ENCODE peak calls at places on chromosome 14, in four cellular contexts. M, C, F and O are unnamed samples.

GRCh38 chr14:88321692-88322504 is 1.2 kb downstream of the KCNK10 start:
- DNase-seq in M (no peak), C (no peak), F (no peak), O (no peak)

GRCh38 chr14:24273422-24273998 is 2.1 kb upstream of the RABGGTA start:
- DNase-seq in M (no peak), C (no peak), F (no peak), O (no peak)

GRCh38 chr14:90426663-90427062 is 29.8 kb downstream of the CALM1 start:
- DNase-seq in M (no peak), C (no peak), F (no peak), O (no peak)

GRCh38 chr14:70821581-70821915 is 12.2 kb upstream of the MAP3K9 start:
- DNase-seq in M (no peak), C (no peak), F (no peak), O (no peak)

GRCh38 chr14:85402546-85403162 is 127.3 kb upstream of the FLRT2 start:
- DNase-seq in M (no peak), C (no peak), F (no peak), O (no peak)

GRCh38 chr14:56809262-56810215 is 740 bp downstream of the OTX2 start:
- DNase-seq in M (no peak), C (no peak), F (no peak), O (no peak)

GRCh38 chr14:106842687-106843086 is 1316.3 kb downstream of the TMEM121 start:
- DNase-seq in M (no peak), C (no peak), F (peak), O (no peak)

GRCh38 chr14:71658261-71658860 is 273.9 kb upstream of the RGS6 start:
- DNase-seq in M (no peak), C (no peak), F (no peak), O (no peak)

GRCh38 chr14:33525626-33526025 is 425.2 kb downstream of the EGLN3 start:
- DNase-seq in M (no peak), C (no peak), F (no peak), O (no peak)

GRCh38 chr14:99881011-99881410 is 87.8 kb downstream of the EML1 start:
- DNase-seq in M (no peak), C (peak), F (no peak), O (no peak)

GRCh38 chr14:64656986-64657385 is 47.2 kb upstream of the PLEKHG3 start:
- DNase-seq in M (no peak), C (no peak), F (no peak), O (no peak)

GRCh38 chr14:99201351-99202073 is 70.5 kb downstream of the BCL11B start:
- DNase-seq in M (no peak), C (no peak), F (no peak), O (no peak)

GRCh38 chr14:88866305-88866704 is 41.9 kb downstream of the TTC8 start:
- DNase-seq in M (no peak), C (peak), F (no peak), O (no peak)

GRCh38 chr14:91246051-91246852 is 1.7 kb upstream of the GPR68 start:
- DNase-seq in M (no peak), C (no peak), F (no peak), O (no peak)

GRCh38 chr14:90647469-90647868 is 168.8 kb downstream of the TTC7B start:
- DNase-seq in M (no peak), C (no peak), F (no peak), O (no peak)

GRCh38 chr14:55245657-55246268 is 25.5 kb upstream of the FBXO34 start:
- DNase-seq in M (no peak), C (peak), F (no peak), O (no peak)

GRCh38 chr14:68518910-68519686 is 273.8 kb downstream of the ZFP36L1 start:
- DNase-seq in M (no peak), C (peak), F (no peak), O (no peak)

GRCh38 chr14:55430024-55430690 is 10.3 kb downstream of the TBPL2 start:
- DNase-seq in M (no peak), C (peak), F (peak), O (no peak)

GRCh38 chr14:61296707-61297502 is 15.8 kb upstream of the TMEM30B start:
- DNase-seq in M (no peak), C (peak), F (peak), O (peak)

GRCh38 chr14:93051600-93052546 is 63.9 kb downstream of the ITPK1 start:
- DNase-seq in M (peak), C (no peak), F (no peak), O (no peak)

GRCh38 chr14:33404054-33404453 is 465.4 kb downstream of the NPAS3 start:
- DNase-seq in M (no peak), C (peak), F (no peak), O (no peak)

GRCh38 chr14:93011650-93012317 is 88.8 kb downstream of the CHGA start:
- DNase-seq in M (no peak), C (no peak), F (no peak), O (no peak)

GRCh38 chr14:92323031-92323915 is at the start of gene SLC24A4:
- DNase-seq in M (no peak), C (no peak), F (no peak), O (no peak)

GRCh38 chr14:51424041-51424440 is 184.0 kb downstream of the TMX1 start:
- DNase-seq in M (no peak), C (no peak), F (no peak), O (no peak)

GRCh38 chr14:68978550-68978911 is 571 bp downstream of the ACTN1 start:
- DNase-seq in M (no peak), C (no peak), F (peak), O (no peak)

GRCh38 chr14:50363734-50364113 is 33.0 kb downstream of the CDKL1 start:
- DNase-seq in M (no peak), C (peak), F (no peak), O (peak)
- TF ChIP-seq CHD1 in M (no peak), C (no peak), F (no peak), O (no peak)

DNA sequence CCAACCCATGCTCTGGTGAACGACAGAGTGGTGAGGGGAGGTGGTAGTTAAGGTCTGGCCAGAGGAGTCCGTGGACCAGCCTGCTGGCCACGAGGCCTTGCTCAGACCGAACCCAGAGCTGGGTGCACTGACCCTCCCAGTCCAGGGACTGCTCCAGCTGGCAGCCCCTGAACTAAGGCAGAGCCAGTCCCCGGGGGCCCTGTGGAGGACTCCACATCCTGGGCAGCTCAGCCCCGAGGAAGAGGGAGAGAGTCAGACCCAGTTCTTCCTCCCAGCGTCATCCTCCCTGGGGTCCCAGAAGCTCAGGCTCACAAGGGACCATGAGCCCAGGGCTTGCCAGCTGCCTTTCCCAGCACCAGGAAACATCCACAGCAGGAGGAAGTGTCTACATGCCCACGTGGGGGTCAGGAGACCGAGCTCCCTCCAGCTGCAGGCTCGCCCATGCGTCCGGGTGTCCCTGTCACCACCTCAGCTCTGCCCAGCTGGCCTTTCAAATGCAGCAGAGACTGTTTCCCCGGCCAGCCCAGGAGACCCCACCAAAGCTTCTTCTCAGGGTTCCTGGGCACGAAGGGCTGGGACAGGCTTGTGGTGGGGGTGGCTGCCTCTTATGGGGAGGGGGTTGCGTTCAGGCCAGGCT is 194.4 kb downstream of the KIF26A start:
- DNase-seq in M (no peak), C (no peak), F (no peak), O (no peak)
- TF ChIP-seq CHD1 in M (no peak), C (no peak), F (no peak), O (no peak)

GRCh38 chr14:101347893-101348777 is 213.2 kb upstream of the DIO3 start:
- DNase-seq in M (no peak), C (no peak), F (no peak), O (no peak)
- TF ChIP-seq CHD1 in M (no peak), C (no peak), F (no peak), O (no peak)

GRCh38 chr14:53946404-53947400 is 9.9 kb downstream of the BMP4 start:
- DNase-seq in M (no peak), C (no peak), F (no peak), O (no peak)

GRCh38 chr14:53943751-53944083 is 12.9 kb downstream of the BMP4 start:
- DNase-seq in M (no peak), C (no peak), F (no peak), O (no peak)

GRCh38 chr14:53947452-53948180 is 9.0 kb downstream of the BMP4 start:
- DNase-seq in M (no peak), C (peak), F (no peak), O (no peak)

GRCh38 chr14:53946071-53946403 is 10.6 kb downstream of the BMP4 start:
- DNase-seq in M (no peak), C (no peak), F (no peak), O (no peak)

GRCh38 chr14:53942970-53943750 is 13.5 kb downstream of the BMP4 start:
- DNase-seq in M (no peak), C (no peak), F (no peak), O (no peak)
- TF ChIP-seq CHD1 in M (no peak), C (no peak), F (no peak), O (no peak)

DNA sequence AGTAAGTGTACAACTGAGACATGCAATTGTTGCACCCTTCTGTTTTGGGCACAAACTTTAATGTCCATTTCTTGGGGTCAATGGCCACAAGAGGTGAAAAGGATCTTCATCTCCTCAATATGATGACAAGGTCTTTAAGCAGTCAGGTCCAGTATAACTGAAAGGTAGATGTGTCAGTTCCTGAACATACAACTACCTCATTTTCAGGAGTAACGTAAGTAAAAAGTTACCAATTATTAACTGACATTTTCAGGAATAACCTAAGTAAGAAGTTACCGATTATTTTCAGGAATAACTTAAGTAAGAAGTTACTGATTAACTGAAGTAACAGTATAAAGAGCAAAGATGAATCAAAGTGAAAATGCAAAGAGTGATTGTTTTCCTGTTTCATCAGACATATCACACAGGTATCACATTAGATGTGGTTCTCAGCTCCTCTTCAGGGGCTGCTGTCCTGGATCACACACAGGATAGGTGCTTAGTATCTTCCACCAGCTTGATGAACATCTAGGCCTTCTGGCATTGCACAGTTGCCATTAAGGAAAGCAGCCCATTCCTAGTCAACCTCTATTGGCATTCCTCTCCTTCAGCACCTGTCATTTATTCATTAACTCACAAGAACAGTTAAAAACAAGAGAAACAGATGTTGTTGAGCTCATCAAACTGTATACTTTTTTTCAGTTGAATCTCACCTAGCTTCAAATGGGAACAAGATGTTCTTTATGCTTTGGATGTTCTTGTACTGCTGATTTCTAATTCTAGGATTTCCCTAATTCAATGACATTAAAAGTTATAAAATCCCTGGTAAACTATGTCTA is 200.0 kb downstream of the FOXG1 start:
- DNase-seq in M (no peak), C (no peak), F (no peak), O (no peak)
- TF ChIP-seq CHD1 in M (no peak), C (no peak), F (no peak), O (no peak)

GRCh38 chr14:35406811-35407630 is 2.5 kb upstream of the NFKBIA start:
- DNase-seq in M (no peak), C (peak), F (peak), O (no peak)
- TF ChIP-seq CHD1 in M (no peak), C (no peak), F (no peak), O (no peak)

GRCh38 chr14:31030406-31030805 is 4.2 kb upstream of the STRN3 start:
- DNase-seq in M (no peak), C (no peak), F (no peak), O (no peak)

GRCh38 chr14:31026076-31026394 is at the start of gene STRN3:
- DNase-seq in M (no peak), C (no peak), F (no peak), O (no peak)

GRCh38 chr14:31026395-31027096 is 367 bp upstream of the STRN3 start:
- DNase-seq in M (peak), C (peak), F (peak), O (peak)

GRCh38 chr14:31027847-31028246 is 1.7 kb upstream of the STRN3 start:
- DNase-seq in M (no peak), C (no peak), F (no peak), O (no peak)

DNA sequence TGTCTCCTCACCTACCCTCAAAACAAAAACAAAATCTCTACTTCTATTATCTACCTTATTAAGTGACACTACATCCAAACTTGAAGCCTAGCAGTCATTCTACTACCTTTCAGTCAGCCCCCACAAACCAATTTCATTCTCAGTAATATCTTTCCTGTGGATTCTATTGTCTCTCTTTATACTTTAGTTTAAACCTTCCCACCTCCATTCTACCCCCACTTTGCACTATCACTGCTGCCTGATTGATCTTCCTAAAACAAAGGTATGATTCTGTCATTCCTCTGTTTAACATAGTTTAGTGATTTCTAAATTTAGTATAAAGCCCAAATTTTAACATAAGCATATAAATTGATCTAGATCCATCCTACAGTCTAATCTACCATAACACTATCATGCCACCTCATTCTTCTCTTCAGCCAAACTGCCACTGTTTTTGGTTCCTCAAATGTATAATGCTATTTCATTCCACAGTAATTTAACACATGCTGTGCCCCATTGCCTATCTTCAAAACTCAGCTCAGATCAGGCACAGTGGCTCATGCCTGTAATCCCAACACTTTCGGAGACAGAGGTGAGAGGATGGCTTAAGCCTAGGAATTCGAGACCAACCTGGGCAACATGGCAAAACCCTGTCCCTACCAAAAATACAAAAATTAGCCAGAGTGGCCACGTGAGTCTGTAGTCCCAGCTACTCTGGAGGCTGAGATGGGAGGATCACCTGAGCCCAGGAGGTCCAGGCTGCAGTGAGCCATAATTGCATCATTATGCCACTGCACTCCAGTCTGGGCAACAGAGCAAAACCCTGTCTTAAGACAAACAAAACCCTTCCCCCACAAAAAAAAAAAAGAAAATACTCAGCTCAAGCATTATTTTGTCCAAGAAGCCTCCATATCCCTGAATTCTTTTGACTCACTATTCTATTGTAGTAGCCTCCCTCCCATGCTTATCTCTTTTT is 3.1 kb upstream of the STRN3 start:
- DNase-seq in M (no peak), C (no peak), F (no peak), O (no peak)
- TF ChIP-seq CHD1 in M (no peak), C (no peak), F (no peak), O (no peak)

GRCh38 chr14:105141486-105142281 is 26.9 kb downstream of the JAG2 start:
- DNase-seq in M (no peak), C (no peak), F (no peak), O (no peak)

GRCh38 chr14:105139831-105140239 is 28.7 kb downstream of the JAG2 start:
- DNase-seq in M (no peak), C (no peak), F (no peak), O (no peak)

GRCh38 chr14:105139212-105139825 is 29.3 kb downstream of the JAG2 start:
- DNase-seq in M (no peak), C (no peak), F (no peak), O (no peak)

GRCh38 chr14:105140581-105140980 is 28.0 kb downstream of the JAG2 start:
- DNase-seq in M (no peak), C (no peak), F (no peak), O (no peak)

GRCh38 chr14:105141026-105141425 is 27.6 kb downstream of the JAG2 start:
- DNase-seq in M (no peak), C (no peak), F (no peak), O (no peak)
- TF ChIP-seq CHD1 in M (no peak), C (no peak), F (no peak), O (no peak)

GRCh38 chr14:76976623-76977005 is 51.9 kb downstream of the IRF2BPL start:
- DNase-seq in M (no peak), C (no peak), F (no peak), O (no peak)

GRCh38 chr14:76975051-76975450 is 53.5 kb downstream of the IRF2BPL start:
- DNase-seq in M (no peak), C (no peak), F (no peak), O (no peak)

GRCh38 chr14:76974365-76974764 is 54.1 kb downstream of the IRF2BPL start:
- DNase-seq in M (no peak), C (no peak), F (no peak), O (no peak)

GRCh38 chr14:76977793-76978730 is 50.4 kb downstream of the IRF2BPL start:
- DNase-seq in M (no peak), C (peak), F (peak), O (peak)

DNA sequence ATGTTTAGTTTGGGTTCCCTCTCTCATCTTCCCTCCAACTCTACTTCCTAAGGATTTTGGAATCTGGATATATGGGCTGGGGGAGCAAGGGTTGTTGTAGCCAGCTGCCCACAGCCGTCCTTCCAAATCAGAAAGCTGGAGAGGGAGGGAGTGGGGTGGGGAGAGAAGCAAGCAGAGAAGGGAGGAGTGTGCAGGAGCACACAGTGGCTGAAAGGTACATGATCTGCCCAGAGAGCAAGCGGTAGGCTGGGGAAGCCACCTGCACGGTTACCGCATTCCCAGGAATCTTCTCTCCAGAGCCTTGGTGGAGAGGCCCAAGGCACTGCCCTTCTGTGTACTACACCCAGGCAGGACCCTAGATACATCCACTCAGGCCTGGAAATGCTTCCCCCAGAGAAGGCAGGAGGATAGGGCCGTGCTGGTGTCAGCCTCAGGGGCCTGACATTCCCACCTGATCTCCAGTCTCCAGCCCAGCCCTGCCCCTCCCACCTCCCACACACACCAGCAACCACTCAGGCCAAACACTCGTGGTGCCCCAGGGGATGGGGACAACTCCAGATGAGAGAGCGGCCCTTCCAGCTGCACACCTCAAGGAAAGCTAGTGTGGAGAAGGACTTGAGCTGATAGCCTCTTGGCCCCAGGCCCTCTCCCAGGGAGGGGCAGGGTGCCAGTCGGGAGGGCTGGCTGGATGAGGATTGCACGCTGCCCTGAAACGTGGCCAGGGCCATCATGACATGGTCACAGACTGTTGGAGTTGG is 52.5 kb downstream of the IRF2BPL start:
- DNase-seq in M (no peak), C (no peak), F (no peak), O (no peak)
- TF ChIP-seq CHD1 in M (no peak), C (no peak), F (no peak), O (no peak)